ENCODE peak calls at places on chromosomes 2 and 18, in five cellular contexts. Z is H9, F is IMR-90, B is H1, T is mesenchymal stem cell. I is an unnamed sample.

GRCh38 chr2:68404901-68405799 is 40.1 kb downstream of the PLEK start:
- DNase-seq in Z (no peak), F (no peak), B (no peak), T (no peak), I (no peak)

GRCh38 chr2:32061973-32062861 is 1.1 kb upstream of the SPAST start:
- DNase-seq in Z (peak; percentile 55), F (peak; percentile 19), B (peak; percentile 55), T (peak; percentile 80), I (no peak)

GRCh38 chr18:43800584-43800983 is 523.3 kb upstream of the SYT4 start:
- DNase-seq in Z (no peak), F (no peak), B (no peak), T (no peak), I (no peak)

GRCh38 chr18:7117390-7118355 is at the start of gene LAMA1:
- DNase-seq in Z (peak; percentile 84), F (peak; percentile 10), B (peak; percentile 83), T (no peak), I (peak; percentile 71)

GRCh38 chr2:42959148-42959992 is 167.0 kb upstream of the HAAO start:
- DNase-seq in Z (no peak), F (peak; percentile 61), B (no peak), T (no peak), I (no peak)

GRCh38 chr2:43251171-43251731 is 24.8 kb upstream of the ZFP36L2 start:
- DNase-seq in Z (no peak), F (peak; percentile 86), B (no peak), T (peak; percentile 69), I (no peak)

GRCh38 chr2:233938676-233939370 is 21.6 kb downstream of the TRPM8 start:
- DNase-seq in Z (no peak), F (no peak), B (no peak), T (no peak), I (no peak)

GRCh38 chr18:53193870-53194269 is 853.9 kb downstream of the DCC start:
- DNase-seq in Z (no peak), F (no peak), B (no peak), T (no peak), I (no peak)

GRCh38 chr2:170743530-170744239 is 26.5 kb upstream of the ERICH2 start:
- DNase-seq in Z (no peak), F (no peak), B (no peak), T (no peak), I (no peak)

GRCh38 chr2:28566441-28567075 is 70.7 kb downstream of the PLB1 start:
- DNase-seq in Z (peak; percentile 87), F (peak; percentile 72), B (peak; percentile 97), T (peak; percentile 82), I (peak; percentile 87)

GRCh38 chr2:178363252-178363651 is 87.7 kb downstream of the PRKRA start:
- DNase-seq in Z (no peak), F (peak; percentile 83), B (no peak), T (peak; percentile 27), I (no peak)

GRCh38 chr2:120844098-120844738 is 108.5 kb downstream of the GLI2 start:
- DNase-seq in Z (no peak), F (no peak), B (no peak), T (peak; percentile 47), I (no peak)

GRCh38 chr2:122543815-122544214 is 788.4 kb downstream of the TSN start:
- DNase-seq in Z (no peak), F (peak; percentile 52), B (no peak), T (no peak), I (no peak)

GRCh38 chr2:30318987-30319782 is 87.9 kb downstream of the LBH start:
- DNase-seq in Z (no peak), F (no peak), B (no peak), T (no peak), I (no peak)

GRCh38 chr2:234252766-234253165 is 202.3 kb downstream of the SPP2 start:
- DNase-seq in Z (no peak), F (no peak), B (no peak), T (no peak), I (no peak)

GRCh38 chr2:181371782-181372292 is 85.3 kb upstream of the ITGA4 start:
- DNase-seq in Z (no peak), F (peak; percentile 57), B (no peak), T (peak; percentile 47), I (no peak)

GRCh38 chr18:58419587-58420199 is 209.2 kb downstream of the ALPK2 start:
- DNase-seq in Z (no peak), F (no peak), B (no peak), T (no peak), I (no peak)

GRCh38 chr18:49030692-49031443 is 80.1 kb upstream of the SMAD7 start:
- DNase-seq in Z (no peak), F (no peak), B (peak; percentile 33), T (no peak), I (no peak)

GRCh38 chr2:198127627-198128026 is 323.2 kb downstream of the PLCL1 start:
- DNase-seq in Z (peak; percentile 38), F (peak; percentile 71), B (no peak), T (peak; percentile 58), I (peak; percentile 29)

GRCh38 chr2:98911376-98912154 is 24.5 kb downstream of the CRACDL start:
- DNase-seq in Z (no peak), F (peak; percentile 10), B (peak; percentile 33), T (no peak), I (no peak)

GRCh38 chr2:51795248-51795888 is 763.4 kb upstream of the NRXN1 start:
- DNase-seq in Z (peak; percentile 82), F (no peak), B (peak; percentile 88), T (peak; percentile 6), I (peak; percentile 2)

GRCh38 chr2:100785621-100786296 is 34.2 kb upstream of the NPAS2 start:
- DNase-seq in Z (no peak), F (no peak), B (no peak), T (no peak), I (no peak)

GRCh38 chr2:173077506-173078177 is 2.0 kb downstream of the MAP3K20 start:
- DNase-seq in Z (no peak), F (peak; percentile 68), B (no peak), T (peak; percentile 36), I (no peak)

GRCh38 chr2:184041077-184041476 is 557.3 kb upstream of the ZNF804A start:
- DNase-seq in Z (no peak), F (no peak), B (no peak), T (peak; percentile 74), I (no peak)

GRCh38 chr2:163630836-163631235 is 105.0 kb downstream of the FIGN start:
- DNase-seq in Z (no peak), F (no peak), B (no peak), T (no peak), I (no peak)

GRCh38 chr2:102055346-102055975 is 63.7 kb downstream of the IL1R2 start:
- DNase-seq in Z (no peak), F (peak; percentile 60), B (no peak), T (peak; percentile 66), I (no peak)

GRCh38 chr18:2716394-2717326 is 61.1 kb downstream of the SMCHD1 start:
- DNase-seq in Z (no peak), F (no peak), B (no peak), T (no peak), I (no peak)

GRCh38 chr2:241033994-241034393 is 35.6 kb downstream of the SNED1 start:
- DNase-seq in Z (peak; percentile 20), F (no peak), B (no peak), T (no peak), I (no peak)

GRCh38 chr18:77054606-77055428 is 77.8 kb downstream of the MBP start:
- DNase-seq in Z (peak; percentile 76), F (peak; percentile 93), B (no peak), T (peak; percentile 95), I (peak; percentile 31)

GRCh38 chr2:64404002-64404731 is 49.8 kb upstream of the LGALSL start:
- DNase-seq in Z (peak; percentile 91), F (peak; percentile 35), B (peak; percentile 76), T (peak; percentile 84), I (peak; percentile 92)

GRCh38 chr2:209472386-209472832 is 48.6 kb downstream of the MAP2 start:
- DNase-seq in Z (no peak), F (peak; percentile 69), B (no peak), T (peak; percentile 58), I (no peak)

GRCh38 chr18:8703181-8703638 is 2.1 kb upstream of the MTCL1 start:
- DNase-seq in Z (no peak), F (no peak), B (no peak), T (no peak), I (no peak)

GRCh38 chr2:3168230-3168891 is 209.3 kb downstream of the EIPR1 start:
- DNase-seq in Z (no peak), F (peak; percentile 63), B (no peak), T (peak; percentile 74), I (no peak)

GRCh38 chr2:40410695-40411094 is 41.2 kb downstream of the SLC8A1 start:
- DNase-seq in Z (no peak), F (no peak), B (no peak), T (no peak), I (no peak)

GRCh38 chr2:40409734-40410133 is 42.2 kb downstream of the SLC8A1 start:
- DNase-seq in Z (no peak), F (no peak), B (no peak), T (no peak), I (no peak)

GRCh38 chr2:40415391-40415790 is 36.5 kb downstream of the SLC8A1 start:
- DNase-seq in Z (no peak), F (no peak), B (no peak), T (no peak), I (no peak)

GRCh38 chr2:40416486-40416885 is 35.4 kb downstream of the SLC8A1 start:
- DNase-seq in Z (no peak), F (peak; percentile 54), B (no peak), T (no peak), I (no peak)

GRCh38 chr2:40412456-40412855 is 39.4 kb downstream of the SLC8A1 start:
- DNase-seq in Z (no peak), F (peak; percentile 53), B (no peak), T (no peak), I (no peak)
- H2BK15ac ChIP-seq in Z (no peak overlapping the region), F (no peak overlapping the region), B (no peak overlapping the region), T (no peak overlapping the region), I (no peak overlapping the region)

DNA sequence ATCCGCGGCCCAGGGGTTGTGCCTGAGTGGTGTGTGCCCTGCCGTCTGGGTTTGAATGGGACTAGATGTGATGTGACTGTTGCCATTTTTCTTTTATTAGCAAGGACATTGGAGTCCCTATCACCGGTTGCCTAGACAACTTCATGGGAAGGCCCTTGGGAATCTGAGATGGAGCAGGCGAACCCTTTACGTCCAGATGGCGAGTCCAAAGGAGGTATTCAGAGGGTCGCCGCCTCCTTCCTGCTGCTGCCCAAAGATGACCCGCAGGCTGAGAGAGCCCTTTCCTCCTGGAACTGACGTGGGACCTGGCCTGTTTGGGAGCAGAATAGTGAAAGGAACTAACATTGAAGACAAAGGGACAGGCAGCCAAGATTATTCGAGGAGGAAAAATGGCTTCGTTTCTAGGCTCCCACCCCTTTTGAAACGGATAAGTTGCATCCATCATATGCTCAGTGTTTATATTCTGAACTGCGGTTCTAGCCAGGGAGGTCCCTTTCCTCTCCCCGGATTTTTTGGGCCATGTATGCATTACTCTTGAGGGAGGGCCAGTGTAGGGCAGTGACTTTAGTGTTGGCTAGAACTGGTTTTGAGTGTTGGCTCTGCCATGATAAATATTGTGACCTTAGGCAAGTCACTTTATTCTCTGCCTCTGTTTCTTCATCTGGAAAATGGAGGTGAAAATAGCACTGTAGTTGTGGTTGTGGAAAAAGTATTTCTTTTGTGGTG is 690 bp downstream of the CENPO start:
- DNase-seq in Z (peak; percentile 46), F (peak; percentile 35), B (no peak), T (peak; percentile 75), I (peak; percentile 49)
- H4K8ac ChIP-seq in Z (no peak overlapping the region), F (peak overlapping the region; percentile 81), B (peak overlapping the region; percentile 100), T (peak overlapping the region; percentile 0), I (no peak overlapping the region)

GRCh38 chr2:10057231-10058107 is 14.1 kb downstream of the KLF11 start:
- DNase-seq in Z (peak; percentile 98), F (peak; percentile 88), B (peak; percentile 85), T (peak; percentile 90), I (no peak)
- H3K14ac ChIP-seq in Z (no peak overlapping the region), F (peak overlapping the region; percentile 37), B (no peak overlapping the region), T (peak overlapping the region; percentile 4), I (no peak overlapping the region)

GRCh38 chr2:187577310-187577709 is 23.1 kb upstream of the TFPI start:
- DNase-seq in Z (no peak), F (no peak), B (no peak), T (peak; percentile 28), I (no peak)
- H2BK15ac ChIP-seq in Z (no peak overlapping the region), F (peak overlapping the region; percentile 18), B (no peak overlapping the region), T (no peak overlapping the region), I (no peak overlapping the region)